ENCODE peak calls at places on chromosomes 6 and 20, in six cellular contexts. V, W, H, L, O and M are unnamed samples.

GRCh38 chr20:37297066-37297736 is 7.7 kb downstream of the MANBAL start:
- DNase-seq in O (no peak), L (no peak), V (peak; percentile 20), W (no peak), H (no peak), M (no peak)

GRCh38 chr6:34646714-34647113 is 49.9 kb downstream of the ILRUN start:
- DNase-seq in L (no peak), V (no peak), O (no peak), H (no peak), W (no peak), M (no peak)

GRCh38 chr6:137767931-137768690 is 98.9 kb upstream of the TNFAIP3 start:
- DNase-seq in W (no peak), H (no peak), O (no peak), V (peak; percentile 51), L (no peak), M (no peak)

GRCh38 chr20:54680872-54681297 is 205.5 kb downstream of the DOK5 start:
- DNase-seq in V (peak; percentile 51), O (no peak), L (peak; percentile 9), W (no peak), H (peak; percentile 26), M (no peak)

GRCh38 chr6:1524040-1524480 is 85.7 kb upstream of the FOXC1 start:
- DNase-seq in L (peak; percentile 60), O (peak; percentile 65), V (peak; percentile 48), H (peak; percentile 89), W (peak; percentile 32), M (peak; percentile 58)

GRCh38 chr6:15528870-15529269 is 134.0 kb downstream of the DTNBP1 start:
- DNase-seq in W (no peak), O (no peak), L (no peak), H (no peak), V (no peak), M (no peak)

GRCh38 chr20:48034754-48035153 is 249.5 kb upstream of the SULF2 start:
- DNase-seq in O (no peak), W (no peak), L (no peak), V (peak; percentile 18), H (no peak), M (no peak)

GRCh38 chr20:61387204-61387958 is 135.3 kb downstream of the CDH4 start:
- DNase-seq in V (peak; percentile 24), L (peak; percentile 87), H (peak; percentile 25), O (no peak), W (peak; percentile 22), M (no peak)

GRCh38 chr6:44696099-44696498 is 308.6 kb downstream of the CDC5L start:
- DNase-seq in H (no peak), V (peak; percentile 35), O (no peak), L (no peak), W (no peak), M (no peak)

GRCh38 chr6:56906752-56907151 is 48.2 kb upstream of the BEND6 start:
- DNase-seq in V (peak; percentile 54), H (no peak), W (no peak), L (no peak), O (no peak), M (no peak)

GRCh38 chr6:41705996-41706835 is 29.2 kb downstream of the TFEB start:
- DNase-seq in H (peak; percentile 77), V (peak; percentile 86), W (peak; percentile 78), L (peak; percentile 87), O (no peak), M (peak; percentile 17)

GRCh38 chr20:12113468-12114371 is 196.0 kb downstream of the BTBD3 start:
- DNase-seq in L (peak; percentile 33), O (no peak), H (no peak), W (no peak), V (peak; percentile 52), M (no peak)

GRCh38 chr6:132021552-132022375 is 70.6 kb upstream of the CCN2 start:
- DNase-seq in L (no peak), V (no peak), H (no peak), O (no peak), W (no peak), M (no peak)

GRCh38 chr20:1813674-1814635 is 81.3 kb upstream of the SIRPA start:
- DNase-seq in O (no peak), L (no peak), W (no peak), V (no peak), H (no peak), M (no peak)

GRCh38 chr6:26022166-26022510 is 59.5 kb downstream of the TRIM38 start:
- DNase-seq in L (peak; percentile 70), V (peak; percentile 77), O (no peak), W (no peak), H (peak; percentile 40), M (no peak)

GRCh38 chr20:38633577-38634093 is 32.0 kb downstream of the ARHGAP40 start:
- DNase-seq in V (peak; percentile 72), L (peak; percentile 84), H (peak; percentile 69), W (peak; percentile 82), O (peak; percentile 22), M (peak; percentile 17)

GRCh38 chr20:40986774-40987173 is 41.8 kb upstream of the TOP1 start:
- DNase-seq in L (no peak), W (no peak), O (no peak), H (no peak), V (peak; percentile 83), M (no peak)

GRCh38 chr20:21156266-21156665 is 30.4 kb downstream of the KIZ start:
- DNase-seq in W (no peak), H (no peak), L (peak; percentile 21), V (peak; percentile 29), O (no peak), M (no peak)

GRCh38 chr6:167589615-167589940 is 237.1 kb upstream of the AFDN start:
- DNase-seq in O (no peak), L (no peak), W (no peak), H (no peak), V (no peak), M (no peak)

GRCh38 chr6:16800942-16801341 is 39.7 kb upstream of the ATXN1 start:
- DNase-seq in H (peak; percentile 14), O (no peak), W (no peak), L (no peak), V (no peak), M (no peak)